ENCODE peak calls at places on chromosomes 13 and 19, in nine cellular contexts. One of them, this sample, is unnamed.

GRCh38 chr19:15595069-15595468 is 19.9 kb upstream of the CYP4F8 start:
- DNase-seq in T1000: no peak
- DNase-seq in tibial nerve: no peak
- DNase-seq in GM23248: peak
- DNase-seq in uterus: no peak
- DNase-seq in astrocyte of the hippocampus: no peak
- DNase-seq in Kasumi-1: no peak
- DNase-seq in breast epithelium: no peak
- DNase-seq in small intestine: no peak
- DNase-seq in this sample: peak

GRCh38 chr13:114054269-114054668 is 78.2 kb downstream of the RASA3 start:
- DNase-seq in T1000: no peak
- DNase-seq in tibial nerve: no peak
- DNase-seq in GM23248: no peak
- DNase-seq in uterus: no peak
- DNase-seq in astrocyte of the hippocampus: no peak
- DNase-seq in Kasumi-1: no peak
- DNase-seq in breast epithelium: no peak
- DNase-seq in small intestine: peak
- DNase-seq in this sample: no peak

GRCh38 chr13:39512687-39513086 is 90.3 kb downstream of the LHFPL6 start:
- DNase-seq in T1000: no peak
- DNase-seq in tibial nerve: no peak
- DNase-seq in GM23248: no peak
- DNase-seq in uterus: no peak
- DNase-seq in astrocyte of the hippocampus: no peak
- DNase-seq in Kasumi-1: no peak
- DNase-seq in breast epithelium: peak
- DNase-seq in small intestine: no peak
- DNase-seq in this sample: no peak

GRCh38 chr13:114132419-114133121 is at the start of gene RASA3:
- DNase-seq in T1000: peak
- DNase-seq in tibial nerve: peak
- DNase-seq in GM23248: peak
- DNase-seq in uterus: peak
- DNase-seq in astrocyte of the hippocampus: peak
- DNase-seq in Kasumi-1: peak
- DNase-seq in breast epithelium: no peak
- DNase-seq in small intestine: peak
- DNase-seq in this sample: peak

GRCh38 chr19:39246951-39247669 is 1.5 kb downstream of the IFNL4 start:
- DNase-seq in T1000: no peak
- DNase-seq in tibial nerve: no peak
- DNase-seq in GM23248: peak
- DNase-seq in uterus: no peak
- DNase-seq in astrocyte of the hippocampus: peak
- DNase-seq in Kasumi-1: no peak
- DNase-seq in breast epithelium: no peak
- DNase-seq in small intestine: no peak
- DNase-seq in this sample: no peak

GRCh38 chr19:497476-497860 is 1.2 kb downstream of the MADCAM1 start:
- DNase-seq in T1000: no peak
- DNase-seq in tibial nerve: no peak
- DNase-seq in GM23248: no peak
- DNase-seq in uterus: no peak
- DNase-seq in astrocyte of the hippocampus: no peak
- DNase-seq in Kasumi-1: no peak
- DNase-seq in breast epithelium: no peak
- DNase-seq in small intestine: no peak
- DNase-seq in this sample: no peak

GRCh38 chr13:65540064-65540635 is 1690.0 kb downstream of the PCDH9 start:
- DNase-seq in T1000: no peak
- DNase-seq in tibial nerve: no peak
- DNase-seq in GM23248: no peak
- DNase-seq in uterus: no peak
- DNase-seq in astrocyte of the hippocampus: peak
- DNase-seq in Kasumi-1: no peak
- DNase-seq in breast epithelium: no peak
- DNase-seq in small intestine: no peak
- DNase-seq in this sample: no peak

GRCh38 chr13:38636756-38637155 is 50.1 kb upstream of the FREM2 start:
- DNase-seq in T1000: no peak
- DNase-seq in tibial nerve: no peak
- DNase-seq in GM23248: no peak
- DNase-seq in uterus: no peak
- DNase-seq in astrocyte of the hippocampus: no peak
- DNase-seq in Kasumi-1: no peak
- DNase-seq in breast epithelium: no peak
- DNase-seq in small intestine: peak
- DNase-seq in this sample: no peak

GRCh38 chr13:75635101-75635620 is 969 bp upstream of the LMO7 start:
- DNase-seq in T1000: no peak
- DNase-seq in tibial nerve: no peak
- DNase-seq in GM23248: peak
- DNase-seq in uterus: no peak
- DNase-seq in astrocyte of the hippocampus: peak
- DNase-seq in Kasumi-1: no peak
- DNase-seq in breast epithelium: no peak
- DNase-seq in small intestine: no peak
- DNase-seq in this sample: no peak